ENCODE peak calls at places on chromosomes 6 and 20, in six cellular contexts. S, K, L, Q, W and R are unnamed samples.

GRCh38 chr6:26025047-26025893 is 62.0 kb upstream of the HFE start:
- DNase-seq in S (no peak), K (peak; percentile 77), L (peak; percentile 63), Q (peak; percentile 82), W (no peak), R (peak; percentile 91)

GRCh38 chr6:133130863-133131262 is 110.3 kb upstream of the EYA4 start:
- DNase-seq in S (no peak), K (peak; percentile 65), L (peak; percentile 62), Q (no peak), W (no peak), R (peak; percentile 66)

GRCh38 chr6:54267798-54268197 is 40.4 kb upstream of the TINAG start:
- DNase-seq in S (no peak), K (peak; percentile 61), L (peak; percentile 67), Q (peak; percentile 6), W (no peak), R (peak; percentile 60)

GRCh38 chr20:19947611-19948264 is 69.4 kb upstream of the NAA20 start:
- DNase-seq in S (peak; percentile 40), K (no peak), L (no peak), Q (peak; percentile 65), W (no peak), R (peak; percentile 97)

GRCh38 chr20:50146732-50147662 is 6.5 kb downstream of the PEDS1 start:
- DNase-seq in S (peak; percentile 45), K (no peak), L (no peak), Q (peak; percentile 79), W (no peak), R (peak; percentile 43)

GRCh38 chr6:52389626-52390360 is 27.8 kb downstream of the PAQR8 start:
- DNase-seq in S (peak; percentile 87), K (peak; percentile 2), L (peak; percentile 94), Q (peak; percentile 59), W (no peak), R (peak; percentile 50)

GRCh38 chr6:41626917-41627316 is 11.4 kb upstream of the MDFI start:
- DNase-seq in S (no peak), K (no peak), L (no peak), Q (no peak), W (no peak), R (no peak)

GRCh38 chr6:37535701-37536461 is 36.2 kb upstream of the CCDC167 start:
- DNase-seq in S (no peak), K (no peak), L (no peak), Q (peak; percentile 76), W (no peak), R (no peak)

GRCh38 chr20:44616604-44616964 is 34.2 kb downstream of the PKIG start:
- DNase-seq in S (no peak), K (no peak), L (no peak), Q (peak; percentile 75), W (no peak), R (no peak)

GRCh38 chr6:28311139-28311823 is 24.7 kb downstream of the ZSCAN31 start:
- DNase-seq in S (no peak), K (no peak), L (no peak), Q (no peak), W (no peak), R (no peak)

GRCh38 chr6:16600026-16600425 is 161.2 kb downstream of the ATXN1 start:
- DNase-seq in S (no peak), K (no peak), L (no peak), Q (no peak), W (no peak), R (no peak)

GRCh38 chr6:13733178-13733851 is 21.7 kb upstream of the RANBP9 start:
- DNase-seq in S (no peak), K (peak; percentile 26), L (peak; percentile 46), Q (peak; percentile 46), W (no peak), R (peak; percentile 93)

GRCh38 chr6:34129753-34130152 is 16.1 kb downstream of the GRM4 start:
- DNase-seq in S (no peak), K (no peak), L (no peak), Q (no peak), W (no peak), R (no peak)

GRCh38 chr6:52526634-52527033 is 50.2 kb downstream of the TRAM2 start:
- DNase-seq in S (no peak), K (no peak), L (no peak), Q (no peak), W (no peak), R (peak; percentile 67)

GRCh38 chr20:63000036-63000435 is 6.7 kb downstream of the BHLHE23 start:
- DNase-seq in S (no peak), K (no peak), L (no peak), Q (no peak), W (no peak), R (no peak)

GRCh38 chr20:571754-572331 is 28.3 kb upstream of the CSNK2A1 start:
- DNase-seq in S (no peak), K (no peak), L (no peak), Q (peak; percentile 32), W (no peak), R (no peak)

GRCh38 chr20:60087563-60088105 is 129.4 kb downstream of the CDH26 start:
- DNase-seq in S (no peak), K (peak; percentile 27), L (no peak), Q (no peak), W (no peak), R (no peak)

GRCh38 chr6:81944661-81945060 is 192.2 kb upstream of the TENT5A start:
- DNase-seq in S (no peak), K (no peak), L (no peak), Q (no peak), W (no peak), R (no peak)

GRCh38 chr20:10469599-10469998 is 34.5 kb downstream of the SLX4IP start:
- DNase-seq in S (no peak), K (peak; percentile 89), L (peak; percentile 77), Q (peak; percentile 64), W (peak; percentile 23), R (peak; percentile 87)

GRCh38 chr6:157066781-157067491 is 256.4 kb downstream of the TMEM242 start:
- DNase-seq in S (no peak), K (no peak), L (peak; percentile 35), Q (no peak), W (no peak), R (peak; percentile 29)

GRCh38 chr6:13273931-13274706 is 54.2 kb downstream of the TBC1D7 start:
- DNase-seq in S (peak; percentile 83), K (no peak), L (no peak), Q (peak; percentile 94), W (no peak), R (no peak)

GRCh38 chr20:34710861-34711574 is 6.9 kb downstream of the TP53INP2 start:
- DNase-seq in S (no peak), K (no peak), L (no peak), Q (no peak), W (no peak), R (no peak)

GRCh38 chr20:34712525-34713192 is 8.5 kb downstream of the TP53INP2 start:
- DNase-seq in S (no peak), K (no peak), L (peak; percentile 92), Q (no peak), W (no peak), R (no peak)

GRCh38 chr20:34711813-34712430 is 7.8 kb downstream of the TP53INP2 start:
- DNase-seq in S (no peak), K (no peak), L (no peak), Q (no peak), W (no peak), R (no peak)

GRCh38 chr20:34715384-34715783 is 11.2 kb downstream of the TP53INP2 start:
- DNase-seq in S (no peak), K (no peak), L (no peak), Q (no peak), W (no peak), R (peak; percentile 4)

DNA sequence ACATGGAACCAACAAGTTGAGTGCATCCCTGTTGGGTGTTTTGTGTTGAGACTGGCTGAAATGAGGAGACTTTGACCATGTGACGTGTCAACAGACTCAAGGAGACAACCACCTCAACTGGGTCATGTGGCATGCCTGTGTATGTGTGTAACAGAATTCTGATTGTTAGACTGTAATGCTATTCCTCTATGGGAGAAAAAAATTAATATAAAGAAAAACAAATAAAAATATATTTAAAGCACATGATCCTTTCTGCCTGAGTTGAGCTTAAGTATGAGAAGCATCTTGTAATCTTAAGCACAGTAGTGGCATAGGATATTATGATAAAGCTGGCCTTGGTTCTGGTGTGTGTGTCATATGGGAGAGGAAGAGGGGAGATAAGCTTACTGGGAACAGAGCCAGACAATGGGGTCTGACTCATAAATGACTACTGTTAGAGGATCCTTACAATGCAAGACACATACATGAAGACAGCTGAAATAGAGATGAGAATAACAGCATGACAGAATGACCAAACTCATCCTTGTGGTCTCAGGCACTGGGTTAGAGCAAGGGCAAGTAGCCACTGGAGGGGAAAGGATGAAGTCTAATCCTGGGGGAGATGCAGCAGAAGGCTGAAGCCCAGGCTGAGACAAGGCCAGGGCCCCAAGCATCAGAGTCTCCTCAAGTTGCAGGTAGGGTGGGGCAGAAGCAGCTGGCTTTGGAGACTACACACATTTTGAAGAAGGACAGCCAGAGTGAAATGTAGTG is 9.2 kb downstream of the TP53INP2 start:
- DNase-seq in S (peak; percentile 57), K (peak; percentile 76), L (peak; percentile 91), Q (peak; percentile 96), W (no peak), R (peak; percentile 100)
- TF ChIP-seq POLR2A in S (no peak), K (no peak), L (no peak), Q (no peak), W (no peak), R (no peak)

GRCh38 chr20:25563876-25564275 is 21.5 kb downstream of the NINL start:
- DNase-seq in S (no peak), K (no peak), L (no peak), Q (no peak), W (no peak), R (no peak)
- TF ChIP-seq RFX5 in S (no peak), K (no peak), L (no peak), Q (no peak), W (no peak), R (no peak)

GRCh38 chr6:151240036-151240685 is 394 bp downstream of the AKAP12 start:
- DNase-seq in S (no peak), K (peak; percentile 73), L (no peak), Q (peak; percentile 76), W (peak; percentile 81), R (peak; percentile 64)
- TF ChIP-seq POLR2A in S (no peak), K (peak; percentile 56), L (no peak), Q (no peak), W (peak; percentile 85), R (peak; percentile 74)

GRCh38 chr6:128826606-128827005 is 56.3 kb upstream of the LAMA2 start:
- DNase-seq in S (no peak), K (no peak), L (no peak), Q (no peak), W (no peak), R (no peak)

GRCh38 chr6:128822271-128822670 is 60.7 kb upstream of the LAMA2 start:
- DNase-seq in S (no peak), K (no peak), L (no peak), Q (no peak), W (no peak), R (peak; percentile 68)

GRCh38 chr6:128827675-128828464 is 55.1 kb upstream of the LAMA2 start:
- DNase-seq in S (no peak), K (no peak), L (no peak), Q (no peak), W (no peak), R (peak; percentile 73)
- TF ChIP-seq RFX5 in S (no peak), K (no peak), L (no peak), Q (no peak), W (no peak), R (no peak)

GRCh38 chr20:21365771-21366170 is 31.6 kb downstream of the NKX2-4 start:
- DNase-seq in S (no peak), K (no peak), L (no peak), Q (no peak), W (no peak), R (no peak)
- TF ChIP-seq POLR2A in S (no peak), K (no peak), L (no peak), Q (no peak), W (no peak), R (no peak)